ENCODE peak calls at places on chromosomes 3 and 15, in ten cellular contexts. C is HCT116, D is A549, T is body of pancreas, H is heart left ventricle, J is adrenal gland, B is tibial nerve, R is Peyer's patch, E is H54, U is NB4. Z is an unnamed sample.

GRCh38 chr3:196688349-196688748 is 23.7 kb downstream of the CEP19 start:
- DNase-seq in C (no peak), D (no peak), T (no peak), H (no peak), J (peak), B (peak), R (no peak), E (no peak), U (peak), Z (no peak)

GRCh38 chr3:112773-113172 is 83.8 kb upstream of the CHL1 start:
- DNase-seq in C (no peak), D (no peak), T (no peak), H (no peak), J (no peak), B (no peak), R (no peak), E (no peak), U (no peak), Z (no peak)

GRCh38 chr15:50151468-50151867 is 30.5 kb upstream of the SLC27A2 start:
- DNase-seq in C (no peak), D (no peak), T (no peak), H (no peak), J (no peak), B (no peak), R (no peak), E (no peak), U (no peak), Z (no peak)

GRCh38 chr3:169624533-169624972 is 39.0 kb downstream of the MECOM start:
- DNase-seq in C (no peak), D (no peak), T (no peak), H (no peak), J (no peak), B (no peak), R (no peak), E (no peak), U (no peak), Z (no peak)

GRCh38 chr3:122687298-122687697 is 6.7 kb downstream of the PARP14 start:
- DNase-seq in C (no peak), D (no peak), T (no peak), H (no peak), J (no peak), B (no peak), R (no peak), E (no peak), U (peak), Z (no peak)

GRCh38 chr15:41809121-41809520 is 18.8 kb upstream of the JMJD7 start:
- DNase-seq in C (no peak), D (no peak), T (no peak), H (no peak), J (no peak), B (no peak), R (no peak), E (no peak), U (no peak), Z (no peak)

GRCh38 chr3:56424885-56425284 is 43.4 kb downstream of the ERC2 start:
- DNase-seq in C (no peak), D (no peak), T (no peak), H (no peak), J (no peak), B (no peak), R (no peak), E (no peak), U (no peak), Z (no peak)

GRCh38 chr15:98933376-98933775 is 74.2 kb downstream of the PGPEP1L start:
- DNase-seq in C (no peak), D (no peak), T (no peak), H (no peak), J (no peak), B (no peak), R (peak), E (no peak), U (no peak), Z (no peak)

GRCh38 chr3:167102071-167102470 is 278.0 kb downstream of the ZBBX start:
- DNase-seq in C (peak), D (peak), T (no peak), H (no peak), J (no peak), B (no peak), R (no peak), E (no peak), U (peak), Z (no peak)

GRCh38 chr15:88491158-88491557 is 23.6 kb downstream of the MRPS11 start:
- DNase-seq in C (no peak), D (no peak), T (no peak), H (no peak), J (no peak), B (no peak), R (no peak), E (no peak), U (no peak), Z (no peak)

GRCh38 chr3:189340680-189341460 is 169.1 kb downstream of the TPRG1 start:
- DNase-seq in C (peak), D (peak), T (no peak), H (no peak), J (peak), B (no peak), R (no peak), E (no peak), U (peak), Z (peak)

GRCh38 chr3:167287308-167287707 is 92.8 kb downstream of the ZBBX start:
- DNase-seq in C (no peak), D (no peak), T (no peak), H (no peak), J (no peak), B (no peak), R (no peak), E (no peak), U (no peak), Z (no peak)

GRCh38 chr3:64382171-64382570 is 156.9 kb upstream of the PRICKLE2 start:
- DNase-seq in C (no peak), D (no peak), T (no peak), H (no peak), J (no peak), B (no peak), R (no peak), E (no peak), U (no peak), Z (no peak)
- TF ChIP-seq POLR2A in C (no peak), D (no peak), T (no peak), H (no peak), J (no peak), B (no peak), R (no peak), E (no peak), U (no peak), Z (no peak)

DNA sequence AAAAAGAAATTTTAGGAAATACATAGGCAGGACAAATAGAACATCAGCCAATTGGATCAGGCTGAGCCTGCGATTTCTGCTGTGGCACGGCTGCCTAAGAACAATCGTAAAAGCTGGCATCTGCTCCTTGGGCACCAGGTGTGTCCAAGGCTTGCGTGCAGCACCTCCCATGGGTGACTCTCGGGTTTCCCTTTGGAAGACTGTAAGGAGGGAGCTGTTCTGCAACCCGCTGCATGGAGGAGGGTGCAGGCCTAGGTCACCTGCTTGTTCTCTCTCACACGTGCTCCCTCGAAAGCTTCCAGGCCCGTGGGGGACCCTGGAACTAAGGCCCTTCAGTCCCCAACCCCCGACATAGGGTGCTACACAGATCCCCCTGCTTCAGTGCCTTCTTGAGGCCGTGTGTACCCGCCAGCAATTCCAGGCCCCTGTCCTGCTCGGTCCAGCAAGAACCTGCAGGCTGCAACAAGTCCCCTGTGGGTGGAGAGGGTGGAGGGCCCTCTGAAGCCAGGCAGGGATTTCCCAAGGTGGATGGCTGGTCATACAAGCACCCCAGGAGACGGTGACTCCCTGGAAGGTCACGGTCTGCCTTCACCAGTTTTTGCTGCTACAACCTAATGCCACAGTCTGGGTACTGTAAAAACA is 3.4 kb downstream of the GP9 start:
- DNase-seq in C (no peak), D (no peak), T (no peak), H (no peak), J (no peak), B (no peak), R (no peak), E (no peak), U (no peak), Z (no peak)
- TF ChIP-seq POLR2A in C (no peak), D (no peak), T (no peak), H (no peak), J (no peak), B (no peak), R (no peak), E (no peak), U (no peak), Z (no peak)

DNA sequence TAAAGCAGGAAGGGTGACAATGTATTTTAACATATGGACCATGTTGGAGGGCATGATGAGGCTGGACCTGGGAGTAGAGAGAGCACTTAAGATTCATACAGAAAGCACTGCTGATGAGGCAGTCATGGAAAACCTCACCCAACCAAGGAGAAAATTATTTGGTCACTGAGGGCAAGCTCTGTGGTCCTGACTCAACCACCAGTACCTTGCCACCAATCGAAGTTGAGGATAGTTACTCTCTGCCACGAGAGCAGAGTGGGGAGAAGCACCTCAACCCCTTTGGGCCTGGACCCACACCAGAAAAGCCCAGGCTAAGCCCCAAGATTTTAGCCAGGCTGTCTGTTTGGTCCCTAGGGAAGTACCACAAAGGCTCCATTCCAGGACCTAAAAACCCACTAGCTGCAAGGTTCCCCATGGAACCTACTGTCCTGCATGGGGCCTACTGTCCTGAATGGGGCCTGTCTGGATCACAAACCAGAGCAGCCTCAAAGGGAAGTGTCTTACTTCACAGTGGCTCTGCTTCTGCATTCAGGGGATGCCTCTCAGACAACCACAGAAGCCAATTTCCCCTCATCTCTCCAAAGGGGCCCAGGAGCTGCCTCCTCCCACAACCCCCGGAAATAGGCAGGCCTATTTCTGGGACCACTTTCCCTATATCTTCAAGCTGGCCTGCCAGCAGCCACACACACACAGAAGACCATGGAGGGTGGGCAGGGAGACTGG is 4.2 kb downstream of the CCDC71 start:
- DNase-seq in C (no peak), D (no peak), T (no peak), H (no peak), J (no peak), B (no peak), R (no peak), E (no peak), U (peak), Z (no peak)
- TF ChIP-seq POLR2A in C (no peak), D (no peak), T (no peak), H (no peak), J (no peak), B (no peak), R (no peak), E (no peak), U (no peak), Z (no peak)

DNA sequence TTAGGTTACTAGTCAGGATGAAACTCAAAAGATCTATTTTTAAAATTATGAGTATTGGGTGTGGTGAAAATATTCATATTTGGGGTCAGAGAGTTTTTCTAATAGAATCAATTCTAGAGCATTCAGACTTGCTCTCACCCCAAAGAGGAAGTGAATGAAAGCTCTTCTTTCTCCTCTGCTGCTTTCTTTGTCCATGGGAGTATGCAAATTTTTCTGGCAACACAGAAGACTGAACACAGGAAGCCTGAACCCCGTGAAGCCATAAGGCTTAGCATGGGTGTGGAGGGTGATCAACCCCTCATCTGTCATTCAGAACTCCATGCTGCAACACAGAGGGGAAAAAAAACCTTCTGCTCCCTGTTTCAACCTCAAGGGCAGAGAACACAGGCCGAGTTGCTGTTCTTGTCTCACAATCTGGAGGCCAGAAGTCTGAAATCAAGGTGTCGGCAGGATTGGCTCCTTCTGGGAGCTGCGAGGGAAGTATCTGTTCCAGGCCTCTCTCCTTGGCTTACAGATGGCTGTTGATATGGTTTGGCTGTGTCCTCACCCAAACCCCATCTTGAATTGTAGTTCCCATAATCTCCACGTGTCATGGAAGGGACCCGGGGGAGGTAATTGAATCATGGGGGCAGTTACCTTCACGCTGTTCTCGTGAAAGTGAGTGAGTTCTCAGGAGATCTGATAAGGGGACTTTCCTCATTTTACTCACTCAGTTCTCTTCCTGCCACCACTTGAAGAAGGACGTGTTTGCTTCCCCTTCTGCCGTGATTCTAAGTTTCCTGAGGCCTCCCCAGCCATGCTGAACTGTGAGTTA is 33.7 kb upstream of the CD47 start:
- DNase-seq in C (no peak), D (no peak), T (no peak), H (no peak), J (no peak), B (no peak), R (no peak), E (no peak), U (peak), Z (no peak)
- TF ChIP-seq POLR2A in C (no peak), D (no peak), T (no peak), H (no peak), J (no peak), B (no peak), R (no peak), E (no peak), U (peak), Z (no peak)

GRCh38 chr3:129415378-129415777 is 13.1 kb downstream of the EFCAB12 start:
- DNase-seq in C (no peak), D (no peak), T (no peak), H (no peak), J (no peak), B (no peak), R (no peak), E (no peak), U (no peak), Z (no peak)
- TF ChIP-seq POLR2A in C (no peak), D (no peak), T (no peak), H (no peak), J (no peak), B (no peak), R (no peak), E (no peak), U (no peak), Z (no peak)

Z was measured in testis.